ENCODE peak calls at places on chromosomes 3 and 15, in ten cellular contexts. One of them, this sample, is unnamed.

GRCh38 chr3:190424478-190425439 is 24.9 kb downstream of the TMEM207 start:
- DNase-seq in activated CD8-positive, alpha-beta memory T cell treated with anti-CD3 and anti-CD28 coated beads for 24 hours: peak
- DNase-seq in HL-60: peak
- DNase-seq in fibroblast of mammary gland: peak
- DNase-seq in pancreas: peak
- DNase-seq in SJSA1: peak
- DNase-seq in Kasumi-1: peak
- DNase-seq in NCI-H1105 treated with DMSO at 0.1 percent for 48 hours: peak
- DNase-seq in hypothalamus: no peak
- DNase-seq in tibial artery: no peak
- DNase-seq in this sample: peak

GRCh38 chr3:122794483-122794778 is 438 bp upstream of the SLC49A4 start:
- DNase-seq in activated CD8-positive, alpha-beta memory T cell treated with anti-CD3 and anti-CD28 coated beads for 24 hours: no peak
- DNase-seq in HL-60: no peak
- DNase-seq in fibroblast of mammary gland: peak
- DNase-seq in pancreas: no peak
- DNase-seq in SJSA1: peak
- DNase-seq in Kasumi-1: no peak
- DNase-seq in NCI-H1105 treated with DMSO at 0.1 percent for 48 hours: no peak
- DNase-seq in hypothalamus: no peak
- DNase-seq in tibial artery: no peak
- DNase-seq in this sample: peak

GRCh38 chr15:69064649-69065048 is 50.2 kb downstream of the NOX5 start:
- DNase-seq in activated CD8-positive, alpha-beta memory T cell treated with anti-CD3 and anti-CD28 coated beads for 24 hours: no peak
- DNase-seq in HL-60: no peak
- DNase-seq in fibroblast of mammary gland: no peak
- DNase-seq in pancreas: no peak
- DNase-seq in SJSA1: no peak
- DNase-seq in Kasumi-1: no peak
- DNase-seq in NCI-H1105 treated with DMSO at 0.1 percent for 48 hours: no peak
- DNase-seq in hypothalamus: no peak
- DNase-seq in tibial artery: no peak
- DNase-seq in this sample: no peak

GRCh38 chr15:79329186-79329611 is 18.3 kb downstream of the TMED3 start:
- DNase-seq in activated CD8-positive, alpha-beta memory T cell treated with anti-CD3 and anti-CD28 coated beads for 24 hours: no peak
- DNase-seq in HL-60: no peak
- DNase-seq in fibroblast of mammary gland: peak
- DNase-seq in pancreas: no peak
- DNase-seq in SJSA1: peak
- DNase-seq in Kasumi-1: no peak
- DNase-seq in NCI-H1105 treated with DMSO at 0.1 percent for 48 hours: no peak
- DNase-seq in hypothalamus: no peak
- DNase-seq in tibial artery: no peak
- DNase-seq in this sample: no peak

GRCh38 chr3:171799501-171799900 is 10.8 kb downstream of the PLD1 start:
- DNase-seq in activated CD8-positive, alpha-beta memory T cell treated with anti-CD3 and anti-CD28 coated beads for 24 hours: no peak
- DNase-seq in HL-60: no peak
- DNase-seq in fibroblast of mammary gland: no peak
- DNase-seq in pancreas: no peak
- DNase-seq in SJSA1: no peak
- DNase-seq in Kasumi-1: no peak
- DNase-seq in NCI-H1105 treated with DMSO at 0.1 percent for 48 hours: no peak
- DNase-seq in hypothalamus: no peak
- DNase-seq in tibial artery: no peak
- DNase-seq in this sample: no peak

GRCh38 chr3:155739154-155739553 is 5.7 kb downstream of the PLCH1 start:
- DNase-seq in activated CD8-positive, alpha-beta memory T cell treated with anti-CD3 and anti-CD28 coated beads for 24 hours: no peak
- DNase-seq in HL-60: no peak
- DNase-seq in fibroblast of mammary gland: peak
- DNase-seq in pancreas: no peak
- DNase-seq in SJSA1: peak
- DNase-seq in Kasumi-1: peak
- DNase-seq in NCI-H1105 treated with DMSO at 0.1 percent for 48 hours: no peak
- DNase-seq in hypothalamus: no peak
- DNase-seq in tibial artery: no peak
- DNase-seq in this sample: no peak

GRCh38 chr15:84955089-84955848 is 26.4 kb upstream of the PDE8A start:
- DNase-seq in activated CD8-positive, alpha-beta memory T cell treated with anti-CD3 and anti-CD28 coated beads for 24 hours: peak
- DNase-seq in HL-60: peak
- DNase-seq in fibroblast of mammary gland: peak
- DNase-seq in pancreas: peak
- DNase-seq in SJSA1: peak
- DNase-seq in Kasumi-1: peak
- DNase-seq in NCI-H1105 treated with DMSO at 0.1 percent for 48 hours: no peak
- DNase-seq in hypothalamus: no peak
- DNase-seq in tibial artery: peak
- DNase-seq in this sample: peak

GRCh38 chr3:149371001-149371722 is 6.3 kb downstream of the TM4SF1 start:
- DNase-seq in activated CD8-positive, alpha-beta memory T cell treated with anti-CD3 and anti-CD28 coated beads for 24 hours: no peak
- DNase-seq in HL-60: no peak
- DNase-seq in fibroblast of mammary gland: peak
- DNase-seq in pancreas: no peak
- DNase-seq in SJSA1: no peak
- DNase-seq in Kasumi-1: peak
- DNase-seq in NCI-H1105 treated with DMSO at 0.1 percent for 48 hours: no peak
- DNase-seq in hypothalamus: no peak
- DNase-seq in tibial artery: no peak
- DNase-seq in this sample: peak

GRCh38 chr15:90680371-90680935 is 36.7 kb upstream of the BLM start:
- DNase-seq in activated CD8-positive, alpha-beta memory T cell treated with anti-CD3 and anti-CD28 coated beads for 24 hours: no peak
- DNase-seq in HL-60: no peak
- DNase-seq in fibroblast of mammary gland: peak
- DNase-seq in pancreas: no peak
- DNase-seq in SJSA1: peak
- DNase-seq in Kasumi-1: no peak
- DNase-seq in NCI-H1105 treated with DMSO at 0.1 percent for 48 hours: no peak
- DNase-seq in hypothalamus: no peak
- DNase-seq in tibial artery: peak
- DNase-seq in this sample: no peak

This sample was measured in pons.